ENCODE peak calls at places on chromosomes 11 and 22, in five cellular contexts. Z is neural progenitor cell, B is GM23248, N is H9, H is HepG2. K is an unnamed sample. For H3K79me2, the result is how much of the 10 kb centered on the place peaks cover.

GRCh38 chr11:75264971-75265370 is 24.4 kb downstream of the TPBGL start:
- DNase-seq in N (no peak), H (no peak), Z (no peak), B (no peak), K (no peak)

GRCh38 chr22:17864398-17865182 is 90.3 kb upstream of the BID start:
- DNase-seq in H (no peak), N (no peak), B (no peak), Z (no peak), K (no peak)

GRCh38 chr11:72787262-72788104 is 6.4 kb downstream of the STARD10 start:
- DNase-seq in N (peak), H (peak), Z (peak), B (no peak), K (no peak)

GRCh38 chr11:119709171-119709570 is 19.8 kb downstream of the NECTIN1 start:
- DNase-seq in H (no peak), B (no peak), N (no peak), Z (no peak), K (no peak)

GRCh38 chr11:12803086-12803826 is 129.0 kb downstream of the TEAD1 start:
- DNase-seq in Z (peak), H (no peak), N (no peak), B (peak), K (peak)

GRCh38 chr22:17370036-17370765 is 941 bp downstream of the CECR2 start:
- DNase-seq in B (no peak), Z (peak), H (no peak), N (no peak), K (no peak)

GRCh38 chr11:19429108-19429760 is 188.5 kb upstream of the E2F8 start:
- DNase-seq in N (no peak), B (no peak), Z (no peak), H (no peak), K (no peak)

GRCh38 chr22:45612451-45612901 is 59.2 kb upstream of the ATXN10 start:
- DNase-seq in Z (no peak), H (no peak), N (no peak), B (peak), K (peak)

GRCh38 chr11:16815047-16815767 is 76.8 kb downstream of the C11orf58 start:
- DNase-seq in Z (no peak), N (no peak), B (peak), H (no peak), K (no peak)

GRCh38 chr11:111913031-111913861 is 712 bp downstream of the HSPB2 start:
- DNase-seq in H (no peak), B (peak), N (no peak), Z (no peak), K (no peak)

GRCh38 chr11:111911563-111912401 is at the start of gene CRYAB:
- DNase-seq in H (peak), Z (peak), N (peak), B (peak), K (peak)

GRCh38 chr11:111912535-111912934 is at the start of gene HSPB2:
- DNase-seq in Z (no peak), H (no peak), B (peak), N (no peak), K (no peak)

GRCh38 chr11:111916768-111917167 is 1.9 kb upstream of the C11orf52 start:
- DNase-seq in Z (no peak), B (no peak), H (no peak), N (no peak), K (no peak)

DNA sequence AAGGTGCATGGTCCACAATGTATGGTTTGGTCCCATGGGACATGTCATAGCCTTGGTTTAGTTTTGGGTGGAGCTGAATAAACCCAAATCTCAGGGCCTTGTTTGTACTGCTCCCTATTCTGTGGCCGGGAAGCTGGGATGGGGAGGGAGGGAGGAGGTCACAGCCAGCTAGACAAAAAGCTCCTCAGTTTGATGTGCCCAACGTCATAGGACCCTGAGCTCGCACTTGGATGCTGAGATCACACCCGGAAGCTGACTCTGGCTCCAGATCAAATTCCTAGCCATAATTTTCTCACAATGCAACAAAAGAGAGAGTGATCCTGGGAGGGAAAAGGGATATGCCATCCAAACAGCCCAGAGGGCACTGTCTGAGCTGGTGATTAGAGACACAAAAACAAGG is 1.5 kb downstream of the HSPB2 start:
- DNase-seq in Z (no peak), B (peak), N (no peak), H (peak), K (peak)
- H3K27ac ChIP-seq in Z (no peak), B (peak), N (no peak), H (no peak), K (no peak)

DNA sequence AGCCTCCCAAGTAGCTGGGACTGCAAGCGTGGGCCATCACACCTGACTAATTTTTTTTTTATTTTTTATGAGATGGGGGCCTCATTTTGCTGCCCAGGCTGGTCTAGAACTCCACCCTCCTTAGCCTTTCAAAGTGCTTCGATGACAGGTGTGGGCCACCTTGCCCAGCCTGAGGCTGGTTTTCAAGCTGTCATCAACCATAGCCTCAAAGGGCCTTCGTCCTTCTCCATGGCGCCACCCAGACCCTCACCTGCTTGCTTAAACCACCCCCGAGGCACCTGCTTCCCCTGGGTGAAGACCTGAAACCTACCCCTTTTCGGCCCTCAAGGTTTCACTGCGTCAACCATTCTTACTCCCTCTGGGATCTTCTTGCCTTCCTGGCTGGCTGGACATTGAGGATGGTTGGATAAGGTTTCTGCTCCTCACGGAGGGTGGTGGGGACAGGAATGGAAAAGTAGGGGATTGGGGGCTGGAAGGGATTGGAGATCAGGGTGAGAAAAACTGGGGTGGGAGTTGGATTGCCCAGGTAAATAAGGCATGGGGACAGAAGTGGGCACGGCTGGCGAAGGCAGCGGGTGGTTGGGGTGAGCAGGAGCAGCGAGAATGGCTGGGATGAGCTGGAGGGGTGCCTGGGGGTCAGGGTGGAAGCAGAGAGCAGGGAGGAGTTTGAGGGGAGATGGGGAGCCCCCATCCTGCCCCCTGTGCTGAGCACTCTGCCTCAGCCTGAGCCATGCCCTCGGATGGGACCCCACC is 2.8 kb upstream of the ACR start:
- DNase-seq in N (no peak), B (no peak), Z (no peak), H (no peak), K (no peak)
- H3K79me2 ChIP-seq in N (under half), B (under half), Z (under half), H (under half), K (under half)

DNA sequence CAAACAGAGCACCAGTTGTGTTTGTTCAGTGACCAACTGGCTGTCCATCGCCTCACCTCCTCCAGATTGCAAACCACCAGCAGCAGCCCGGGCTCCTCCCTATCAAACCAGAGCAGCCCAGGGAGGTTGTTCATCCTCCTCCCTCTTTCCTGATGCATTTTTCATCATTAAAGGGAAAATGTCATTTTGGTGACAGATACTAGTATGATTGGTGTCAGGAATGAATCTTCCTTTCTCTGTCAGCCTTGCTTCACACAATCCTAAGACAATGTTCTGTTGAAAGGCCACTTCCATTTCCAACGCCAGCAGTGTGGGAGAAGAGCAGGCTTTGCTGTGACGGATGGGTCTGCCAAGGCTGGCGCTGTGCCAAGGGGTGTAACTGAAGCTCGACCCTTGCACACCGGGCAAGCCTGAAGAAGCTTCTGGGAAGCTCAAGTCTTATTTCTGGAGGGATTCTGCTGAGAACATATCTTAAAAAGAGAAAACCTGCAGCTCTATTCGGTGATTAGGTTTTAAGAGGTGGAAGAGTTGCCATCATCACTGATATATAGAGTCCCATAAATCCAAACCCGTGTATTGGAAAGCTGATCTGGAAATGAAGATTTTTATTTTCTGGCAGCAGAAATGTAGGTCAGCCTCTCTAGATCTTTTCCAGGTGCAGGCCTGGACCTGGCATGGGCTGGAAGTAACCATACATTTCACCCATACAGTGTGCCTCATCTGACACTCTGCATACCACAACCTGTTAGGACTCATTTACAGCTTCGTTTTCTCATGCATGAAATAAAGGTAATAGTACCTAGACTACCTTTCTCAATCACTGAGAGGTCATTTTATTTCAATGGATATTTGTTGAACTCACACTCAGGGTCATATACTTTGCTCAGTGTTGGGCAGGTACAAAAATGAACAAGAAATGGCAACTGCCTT is 524.5 kb downstream of the NTM start:
- DNase-seq in B (no peak), Z (no peak), N (no peak), H (no peak), K (peak)
- H3K4me2 ChIP-seq in B (no peak), Z (no peak), N (no peak), H (no peak), K (peak)

DNA sequence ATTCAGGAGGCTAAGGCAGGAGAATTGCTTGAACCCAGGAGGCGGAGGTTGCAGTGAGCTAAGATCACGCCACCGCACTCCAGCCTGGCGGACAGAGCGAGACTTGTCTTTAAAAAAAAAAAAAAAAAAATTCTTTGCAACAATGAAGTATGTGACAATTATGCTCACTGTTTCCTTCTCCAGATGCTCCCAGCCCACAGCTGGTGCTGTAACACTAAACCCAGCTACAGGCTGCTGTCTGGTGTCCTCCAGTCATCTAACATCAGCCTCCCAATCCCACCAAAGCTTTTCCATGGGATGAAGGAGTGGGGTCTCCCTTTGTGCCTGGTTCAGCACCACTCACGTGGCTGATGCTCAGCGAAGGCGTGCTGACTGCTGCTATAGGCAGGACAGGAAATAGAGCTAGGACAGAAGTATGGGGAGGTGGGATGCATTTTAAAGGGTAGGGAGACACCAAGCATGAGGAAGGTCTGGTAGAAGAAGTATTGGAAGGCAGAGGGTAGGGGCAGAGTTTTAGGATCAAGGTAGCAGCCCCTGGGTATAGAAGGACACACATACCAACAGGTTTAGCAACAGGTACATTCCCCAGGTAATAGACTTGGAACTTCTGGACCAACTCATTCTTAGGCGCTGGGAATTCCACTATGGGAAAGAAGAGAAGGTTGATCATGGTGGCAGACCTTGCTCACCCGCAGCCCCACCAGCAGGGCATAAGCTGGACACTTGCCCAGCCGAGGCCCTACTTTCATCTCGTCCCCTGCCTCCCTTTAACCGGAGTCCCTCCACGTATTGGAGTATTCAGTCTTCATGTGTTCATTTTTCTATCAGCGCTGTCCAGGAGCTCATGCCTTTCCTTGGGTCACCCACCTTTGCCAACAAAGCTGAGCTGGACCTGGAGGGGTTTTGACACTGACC is 10.4 kb downstream of the SMPD1 start:
- DNase-seq in B (no peak), N (no peak), H (no peak), Z (no peak), K (no peak)
- H3K27ac ChIP-seq in B (no peak), N (no peak), H (no peak), Z (no peak), K (no peak)

DNA sequence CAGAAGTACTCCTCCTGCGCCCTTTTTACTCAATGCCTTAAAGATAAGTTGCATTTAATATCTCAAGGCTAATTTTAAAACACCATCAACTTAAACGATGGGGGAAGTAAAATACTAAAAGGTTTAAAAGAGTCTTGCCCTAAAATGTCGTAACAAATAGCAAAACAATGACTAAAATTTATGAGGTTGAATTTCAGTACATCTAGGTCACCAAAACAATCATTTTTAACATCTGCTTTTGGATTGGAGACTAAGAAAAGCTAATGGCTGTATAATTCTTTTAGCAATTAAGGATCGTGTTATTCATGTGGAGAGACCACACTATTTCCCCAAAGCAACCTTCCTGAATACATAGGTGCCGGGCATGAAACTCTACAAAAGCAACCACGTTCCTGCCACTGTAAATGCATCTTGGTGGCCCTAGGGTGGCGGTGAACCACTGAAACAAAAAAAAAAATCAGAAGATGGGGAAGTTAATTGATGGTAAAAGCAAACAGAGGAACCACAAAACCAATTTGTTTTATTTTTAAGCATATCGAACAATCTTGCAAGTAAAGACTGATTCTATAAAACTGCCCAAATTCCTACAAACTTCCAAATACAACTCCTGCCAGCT is 45.8 kb downstream of the CELF1 start:
- DNase-seq in Z (no peak), B (peak), H (no peak), N (no peak), K (no peak)
- H3K79me2 ChIP-seq in Z (half or more), B (half or more), H (half or more), N (under half), K (half or more)

GRCh38 chr11:111444040-111444439 is 65.0 kb upstream of the POU2AF1 start:
- DNase-seq in Z (no peak), B (no peak), N (no peak), H (no peak), K (no peak)
- H3K4me2 ChIP-seq in Z (no peak), B (no peak), N (no peak), H (no peak), K (no peak)

DNA sequence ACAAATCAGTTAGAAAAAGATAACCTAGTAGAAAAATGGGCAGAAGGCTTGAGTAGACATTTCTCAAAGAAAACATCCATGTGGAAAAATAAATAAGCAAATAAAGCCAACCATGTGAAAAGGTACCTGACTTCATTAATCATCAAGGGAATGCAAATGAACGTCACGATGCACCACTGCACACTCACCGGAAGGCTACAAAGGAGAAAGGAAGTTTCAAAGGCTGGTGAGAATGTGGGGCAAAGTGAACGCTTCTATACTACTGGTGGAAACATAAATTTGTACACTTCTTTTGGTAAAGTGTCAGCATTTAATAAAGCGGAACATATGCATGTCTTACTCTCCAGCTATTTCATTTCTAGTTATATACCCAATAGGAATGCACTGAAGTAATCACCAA is 166.8 kb downstream of the CSNK2A3 start:
- DNase-seq in N (no peak), Z (no peak), H (no peak), B (no peak), K (no peak)
- H3K27ac ChIP-seq in N (no peak), Z (no peak), H (no peak), B (no peak), K (no peak)